ENCODE peak calls at places on chromosomes 11 and 22, in seven cellular contexts. U is amygdala; H is DMS 273 treated with DMSO at 0.1 percent for 48 hours; A is EL; T is activated CD8-positive, alpha-beta memory T cell treated with anti-CD3 and anti-CD28 coated beads, Interleukin-2, amount 50 U/mL, for 4 hours; Q is NCI-H460; D is adrenal gland. M is an unnamed sample.

GRCh38 chr22:49624421-49625177 is 203.1 kb downstream of the BRD1 start:
- DNase-seq in U (no peak), H (no peak), A (no peak), T (no peak), Q (no peak), D (no peak), M (no peak)

GRCh38 chr11:35526370-35526792 is 965 bp upstream of the PAMR1 start:
- DNase-seq in U (no peak), H (peak; percentile 4), A (peak; percentile 56), T (no peak), Q (no peak), D (no peak), M (no peak)

GRCh38 chr22:32542332-32543019 is 67.9 kb downstream of the FBXO7 start:
- DNase-seq in U (no peak), H (no peak), A (no peak), T (no peak), Q (no peak), D (no peak), M (no peak)

GRCh38 chr11:32440372-32440888 is 5.1 kb upstream of the WT1 start:
- DNase-seq in U (no peak), H (no peak), A (no peak), T (no peak), Q (no peak), D (no peak), M (peak; percentile 65)

GRCh38 chr11:134270250-134270714 is 5.9 kb upstream of the GLB1L3 start:
- DNase-seq in U (no peak), H (no peak), A (no peak), T (no peak), Q (no peak), D (no peak), M (peak; percentile 47)

GRCh38 chr22:24518228-24518627 is 23.1 kb downstream of the UPB1 start:
- DNase-seq in U (no peak), H (no peak), A (no peak), T (no peak), Q (no peak), D (no peak), M (no peak)

GRCh38 chr11:69497221-69497787 is 15.8 kb downstream of the LINC01488 start:
- DNase-seq in U (no peak), H (no peak), A (peak; percentile 99), T (no peak), Q (peak; percentile 2), D (peak; percentile 48), M (peak; percentile 83)

GRCh38 chr11:27860811-27861210 is 160.6 kb upstream of the BDNF start:
- DNase-seq in U (no peak), H (no peak), A (no peak), T (no peak), Q (no peak), D (no peak), M (no peak)

GRCh38 chr11:11149671-11150459 is 203.2 kb downstream of the CSNK2A3 start:
- DNase-seq in U (no peak), H (no peak), A (no peak), T (peak; percentile 35), Q (no peak), D (no peak), M (no peak)

GRCh38 chr11:17734986-17735822 is 623 bp downstream of the KCNC1 start:
- DNase-seq in U (no peak), H (no peak), A (peak; percentile 68), T (no peak), Q (peak; percentile 30), D (peak; percentile 70), M (peak; percentile 95)

GRCh38 chr11:72721689-72722049 is 30.5 kb downstream of the ARAP1 start:
- DNase-seq in U (no peak), H (no peak), A (peak; percentile 30), T (peak; percentile 44), Q (no peak), D (no peak), M (peak; percentile 78)

GRCh38 chr11:1293619-1294015 is 15.8 kb downstream of the TOLLIP start:
- DNase-seq in U (no peak), H (no peak), A (no peak), T (peak; percentile 15), Q (peak; percentile 13), D (no peak), M (no peak)

GRCh38 chr11:80412604-80413003 is 971.8 kb upstream of the TENM4 start:
- DNase-seq in U (no peak), H (no peak), A (no peak), T (no peak), Q (no peak), D (no peak), M (no peak)

GRCh38 chr11:58592760-58593472 is 14.1 kb downstream of the ZFP91 start:
- DNase-seq in U (no peak), H (no peak), A (no peak), T (peak; percentile 56), Q (no peak), D (no peak), M (no peak)

GRCh38 chr11:91871048-91871447 is 353.6 kb upstream of the FAT3 start:
- DNase-seq in U (no peak), H (no peak), A (no peak), T (no peak), Q (no peak), D (no peak), M (no peak)

GRCh38 chr11:102234779-102235439 is 82.4 kb upstream of the BIRC3 start:
- DNase-seq in U (no peak), H (no peak), A (peak; percentile 29), T (no peak), Q (no peak), D (no peak), M (peak; percentile 25)

GRCh38 chr22:50063589-50064393 is 5.7 kb upstream of the TTLL8 start:
- DNase-seq in U (no peak), H (no peak), A (no peak), T (no peak), Q (no peak), D (no peak), M (no peak)

GRCh38 chr11:107040447-107041444 is 22.5 kb upstream of the GUCY1A2 start:
- DNase-seq in U (no peak), H (no peak), A (peak; percentile 77), T (no peak), Q (no peak), D (no peak), M (peak; percentile 35)

GRCh38 chr11:69880041-69880802 is 61.0 kb upstream of the FGF3 start:
- DNase-seq in U (no peak), H (no peak), A (no peak), T (peak; percentile 8), Q (no peak), D (no peak), M (no peak)

GRCh38 chr22:35312198-35313059 is 12.7 kb downstream of the TOM1 start:
- DNase-seq in U (no peak), H (no peak), A (peak; percentile 78), T (no peak), Q (no peak), D (no peak), M (peak; percentile 48)

GRCh38 chr22:42190274-42190673 is 59.7 kb upstream of the CYP2D6 start:
- DNase-seq in U (no peak), H (no peak), A (peak; percentile 38), T (no peak), Q (no peak), D (peak; percentile 46), M (no peak)

GRCh38 chr22:20571531-20572007 is 64.2 kb downstream of the MED15 start:
- DNase-seq in U (no peak), H (no peak), A (no peak), T (peak; percentile 75), Q (peak; percentile 12), D (no peak), M (peak; percentile 34)